ENCODE peak calls at places on chromosomes 3 and 15, in nine cellular contexts. J, A, K, M, G, Q, H, Y and I are unnamed samples. For H3K4me1 and H3K9me3, the result is how much of the 10 kb centered on the place peaks cover.

GRCh38 chr3:70980646-70981031 is 602.9 kb downstream of the FOXP1 start:
- DNase-seq in J (no peak), A (no peak), K (no peak), M (no peak), G (peak), Q (no peak), H (no peak), Y (no peak), I (no peak)

GRCh38 chr3:9779721-9780450 is 10.1 kb upstream of the CAMK1 start:
- DNase-seq in J (no peak), A (no peak), K (no peak), M (no peak), G (no peak), Q (no peak), H (no peak), Y (no peak), I (peak)

GRCh38 chr3:55701997-55702396 is 214.9 kb upstream of the WNT5A start:
- DNase-seq in J (no peak), A (no peak), K (no peak), M (no peak), G (peak), Q (no peak), H (no peak), Y (no peak), I (no peak)

GRCh38 chr3:192570757-192571156 is 156.6 kb downstream of the FGF12 start:
- DNase-seq in J (no peak), A (no peak), K (peak), M (no peak), G (peak), Q (no peak), H (no peak), Y (peak), I (no peak)

GRCh38 chr3:168220609-168221008 is 124.9 kb upstream of the GOLIM4 start:
- DNase-seq in J (no peak), A (no peak), K (no peak), M (no peak), G (peak), Q (no peak), H (no peak), Y (no peak), I (no peak)

GRCh38 chr15:46344906-46345305 is 710.1 kb downstream of the SQOR start:
- DNase-seq in J (no peak), A (no peak), K (no peak), M (no peak), G (no peak), Q (no peak), H (no peak), Y (no peak), I (no peak)

GRCh38 chr3:99767341-99767740 is 50.3 kb upstream of the CMSS1 start:
- DNase-seq in J (no peak), A (no peak), K (no peak), M (no peak), G (peak), Q (no peak), H (no peak), Y (no peak), I (no peak)

GRCh38 chr15:47750030-47750739 is 32.9 kb downstream of the SEMA6D start:
- DNase-seq in J (no peak), A (no peak), K (no peak), M (no peak), G (peak), Q (no peak), H (no peak), Y (no peak), I (no peak)

GRCh38 chr15:49235446-49236207 is 65.6 kb downstream of the GALK2 start:
- DNase-seq in J (no peak), A (peak), K (peak), M (no peak), G (peak), Q (peak), H (peak), Y (peak), I (no peak)

GRCh38 chr15:101522621-101523559 is 33.4 kb upstream of the PCSK6 start:
- DNase-seq in J (no peak), A (no peak), K (no peak), M (no peak), G (no peak), Q (no peak), H (no peak), Y (no peak), I (no peak)

GRCh38 chr15:73399163-73399562 is 30.4 kb upstream of the HCN4 start:
- DNase-seq in J (no peak), A (no peak), K (no peak), M (no peak), G (no peak), Q (no peak), H (no peak), Y (no peak), I (no peak)

GRCh38 chr3:141792495-141792894 is 29.3 kb downstream of the GRK7 start:
- DNase-seq in J (no peak), A (no peak), K (no peak), M (no peak), G (no peak), Q (no peak), H (no peak), Y (no peak), I (no peak)

GRCh38 chr3:132623646-132624045 is 26.6 kb downstream of the ACKR4 start:
- DNase-seq in J (no peak), A (no peak), K (no peak), M (no peak), G (no peak), Q (no peak), H (no peak), Y (no peak), I (no peak)

GRCh38 chr3:105904251-105904650 is 35.4 kb upstream of the CBLB start:
- DNase-seq in J (no peak), A (no peak), K (no peak), M (no peak), G (peak), Q (no peak), H (no peak), Y (no peak), I (no peak)

GRCh38 chr3:8183627-8184026 is 318.0 kb upstream of the LMCD1 start:
- DNase-seq in J (no peak), A (no peak), K (no peak), M (no peak), G (no peak), Q (no peak), H (no peak), Y (no peak), I (no peak)

GRCh38 chr3:169345662-169346331 is 317.7 kb downstream of the MECOM start:
- DNase-seq in J (no peak), A (no peak), K (no peak), M (no peak), G (no peak), Q (no peak), H (no peak), Y (no peak), I (no peak)

GRCh38 chr3:2623463-2623862 is 486.7 kb downstream of the IL5RA start:
- DNase-seq in J (no peak), A (no peak), K (no peak), M (no peak), G (no peak), Q (no peak), H (no peak), Y (no peak), I (no peak)

GRCh38 chr15:90087454-90088154 is 14.7 kb downstream of the IDH2 start:
- DNase-seq in J (no peak), A (no peak), K (no peak), M (no peak), G (no peak), Q (no peak), H (no peak), Y (no peak), I (no peak)

GRCh38 chr15:70260096-70260495 is 162.4 kb upstream of the TLE3 start:
- DNase-seq in J (no peak), A (no peak), K (no peak), M (no peak), G (no peak), Q (no peak), H (no peak), Y (no peak), I (no peak)
- H3K4me1 ChIP-seq in J (under half), A (under half), K (under half), M (under half), G (under half), Q (under half), H (under half), Y (under half), I (under half)

DNA sequence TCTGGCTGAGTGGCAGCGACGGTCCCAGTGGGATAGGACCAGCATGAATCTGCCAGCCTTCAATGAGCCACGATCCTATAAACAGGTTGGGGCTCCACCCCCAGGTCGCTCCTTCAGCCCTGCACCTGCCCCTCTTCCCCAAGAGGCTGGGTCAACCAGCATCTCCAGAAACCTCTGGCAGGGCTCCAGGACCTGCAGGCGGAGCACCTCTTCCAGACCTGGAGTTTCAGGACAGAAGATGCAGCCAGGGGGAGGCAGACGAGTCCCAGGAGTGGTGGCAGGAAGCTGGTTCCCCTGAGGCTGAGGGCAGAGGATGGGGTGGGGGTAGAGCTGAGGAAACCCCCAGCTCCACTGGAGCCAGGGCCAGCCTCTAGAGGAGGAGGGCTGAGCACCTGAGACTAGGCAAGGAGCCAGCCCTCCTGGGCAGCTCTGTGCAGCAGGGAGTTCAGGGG is at the start of gene PLA2G4D:
- DNase-seq in J (no peak), A (no peak), K (no peak), M (no peak), G (no peak), Q (no peak), H (no peak), Y (no peak), I (peak)
- TF ChIP-seq CTCF in J (no peak), A (no peak), K (no peak), M (no peak), G (no peak), Q (no peak), H (no peak), Y (no peak), I (no peak)

DNA sequence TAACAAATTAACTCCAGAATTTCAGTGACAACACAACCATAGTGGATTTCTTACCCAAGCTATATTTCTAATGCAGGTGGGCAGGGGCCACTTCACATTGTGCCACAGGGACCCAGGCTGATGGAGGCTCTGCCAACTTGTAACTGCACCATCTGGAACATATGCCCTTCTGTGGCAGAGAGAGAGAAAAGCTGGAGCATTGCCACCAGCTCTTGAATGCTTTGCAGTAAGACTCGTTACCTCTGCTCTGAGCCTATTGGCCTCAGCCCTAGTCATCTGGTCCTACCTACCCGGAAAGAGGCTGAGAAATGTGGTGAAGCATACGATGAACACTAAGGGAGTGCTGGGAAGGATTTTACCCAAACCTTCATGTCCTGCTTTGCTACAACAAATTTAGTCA is 587.0 kb downstream of the ZNF385D start:
- DNase-seq in J (no peak), A (no peak), K (no peak), M (no peak), G (no peak), Q (no peak), H (no peak), Y (no peak), I (no peak)
- H3K9me3 ChIP-seq in J (under half), A (under half), K (under half), M (under half), G (under half), Q (under half), H (under half), Y (under half), I (under half)

GRCh38 chr3:16883057-16883725 is 1.6 kb upstream of the PLCL2 start:
- DNase-seq in J (no peak), A (no peak), K (no peak), M (no peak), G (no peak), Q (peak), H (peak), Y (no peak), I (peak)
- H3K4me1 ChIP-seq in J (under half), A (under half), K (under half), M (under half), G (under half), Q (under half), H (under half), Y (under half), I (under half)

GRCh38 chr15:75203017-75203907 is 1.6 kb downstream of the C15orf39 start:
- DNase-seq in J (no peak), A (no peak), K (peak), M (no peak), G (no peak), Q (peak), H (peak), Y (no peak), I (no peak)

GRCh38 chr15:75201609-75202250 is at the start of gene C15orf39:
- DNase-seq in J (peak), A (peak), K (peak), M (no peak), G (no peak), Q (peak), H (peak), Y (peak), I (peak)

GRCh38 chr15:75203908-75204263 is 2.2 kb downstream of the C15orf39 start:
- DNase-seq in J (no peak), A (no peak), K (no peak), M (no peak), G (no peak), Q (no peak), H (no peak), Y (no peak), I (no peak)

GRCh38 chr15:75200765-75201608 is 695 bp upstream of the C15orf39 start:
- DNase-seq in J (peak), A (peak), K (peak), M (no peak), G (no peak), Q (peak), H (peak), Y (no peak), I (peak)

DNA sequence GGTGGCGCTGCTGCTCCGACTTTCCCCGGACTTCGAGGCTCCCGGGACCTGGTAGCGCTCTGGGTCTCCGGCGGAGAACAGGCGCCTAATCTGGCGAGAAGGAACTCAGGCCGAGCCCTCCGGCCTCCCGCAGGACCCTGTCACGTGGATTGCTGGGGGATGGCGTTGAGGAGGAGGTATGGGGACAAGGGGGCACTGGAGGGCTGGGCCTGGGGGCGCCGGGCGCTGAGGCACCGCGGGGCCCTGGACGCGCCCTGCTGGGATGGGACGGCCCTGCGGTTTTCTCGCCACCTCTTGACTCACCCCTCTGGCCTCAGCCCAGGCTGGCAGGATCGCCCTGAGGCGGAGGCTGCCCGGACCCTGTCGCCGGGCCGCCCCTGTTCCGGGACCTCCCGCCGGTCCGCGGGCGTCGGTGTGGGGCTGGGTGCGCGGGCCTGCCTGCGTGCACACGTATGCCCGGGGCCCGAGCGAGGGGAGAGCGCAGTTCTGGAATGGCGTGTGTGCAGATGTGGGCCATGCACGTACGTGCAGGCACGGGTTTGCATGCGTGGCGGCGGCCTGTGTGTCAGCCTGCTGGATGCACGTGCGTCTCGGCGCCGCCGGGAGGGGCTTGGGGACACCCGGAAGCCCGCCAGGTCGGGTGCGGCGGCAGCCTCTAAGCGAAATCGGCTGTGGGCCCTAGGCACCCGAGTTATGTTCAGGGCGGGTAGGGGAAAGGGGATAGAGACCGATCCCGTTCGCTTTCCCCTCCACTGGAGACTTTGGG is 752 bp downstream of the C15orf39 start:
- DNase-seq in J (peak), A (peak), K (peak), M (peak), G (peak), Q (peak), H (peak), Y (peak), I (peak)
- TF ChIP-seq CTCF in J (no peak), A (peak), K (no peak), M (peak), G (no peak), Q (peak), H (no peak), Y (peak), I (no peak)

GRCh38 chr3:177733233-177733632 is 536.0 kb upstream of the TBL1XR1 start:
- DNase-seq in J (no peak), A (no peak), K (no peak), M (no peak), G (no peak), Q (no peak), H (no peak), Y (no peak), I (no peak)

GRCh38 chr3:177731644-177732268 is 534.5 kb upstream of the TBL1XR1 start:
- DNase-seq in J (no peak), A (no peak), K (no peak), M (no peak), G (peak), Q (no peak), H (no peak), Y (no peak), I (no peak)

GRCh38 chr3:177735441-177735840 is 538.2 kb upstream of the TBL1XR1 start:
- DNase-seq in J (no peak), A (no peak), K (no peak), M (no peak), G (no peak), Q (no peak), H (no peak), Y (no peak), I (no peak)

GRCh38 chr3:177729939-177730700 is 532.8 kb upstream of the TBL1XR1 start:
- DNase-seq in J (peak), A (peak), K (peak), M (no peak), G (peak), Q (no peak), H (peak), Y (peak), I (no peak)

DNA sequence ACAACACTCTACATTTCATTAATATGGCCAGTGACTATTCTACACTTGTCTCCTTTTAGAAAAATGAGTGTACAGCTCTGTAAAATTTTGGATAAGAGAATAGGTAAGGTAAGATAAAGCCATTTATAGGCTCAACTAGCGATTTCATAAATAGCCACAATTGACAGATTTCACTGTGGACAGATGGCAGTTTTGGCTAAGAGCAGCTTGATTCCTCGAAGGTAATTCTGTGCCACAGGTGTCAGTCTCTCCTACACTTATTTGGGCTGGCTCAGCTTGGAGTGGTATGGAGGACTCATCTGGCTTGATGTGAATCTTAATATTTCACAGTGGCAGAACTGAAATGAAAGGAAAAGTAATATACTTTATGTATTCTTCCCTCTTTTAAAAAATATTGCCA is 536.7 kb upstream of the TBL1XR1 start:
- DNase-seq in J (no peak), A (no peak), K (no peak), M (no peak), G (no peak), Q (no peak), H (no peak), Y (no peak), I (no peak)
- H3K9me3 ChIP-seq in J (under half), A (under half), K (under half), M (under half), G (under half), Q (under half), H (under half), Y (under half), I (under half)

DNA sequence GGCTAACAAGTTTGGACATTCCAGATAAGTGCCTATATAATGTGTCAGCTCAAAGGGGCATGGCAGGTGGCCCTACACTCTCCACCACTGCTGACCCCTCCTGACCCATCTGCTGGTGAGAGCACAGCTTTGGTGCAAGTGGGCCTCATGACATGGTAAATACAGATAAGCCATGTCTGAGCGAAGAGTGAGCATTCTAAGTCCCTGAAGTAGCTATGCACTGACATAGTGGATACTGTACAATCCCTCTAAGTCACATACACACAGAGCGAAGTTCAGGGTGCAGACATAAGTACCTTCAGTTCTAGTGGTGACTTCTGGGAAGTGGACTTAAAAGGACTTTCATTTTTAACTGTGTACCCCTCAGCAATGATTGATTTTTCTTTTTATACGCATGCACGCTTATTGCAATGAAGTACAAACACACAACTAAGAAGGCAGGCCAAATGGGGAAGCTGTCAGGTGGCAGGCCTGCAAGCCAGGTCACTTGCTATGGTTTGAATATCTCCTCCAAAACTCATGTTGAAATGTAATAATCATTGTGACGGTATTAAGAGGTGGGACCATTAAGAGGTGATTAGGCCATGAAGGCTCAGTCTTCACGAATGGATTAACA is 41.5 kb downstream of the TBC1D2B start:
- DNase-seq in J (no peak), A (no peak), K (no peak), M (no peak), G (no peak), Q (no peak), H (no peak), Y (no peak), I (no peak)
- H3K4me1 ChIP-seq in J (under half), A (under half), K (half or more), M (under half), G (under half), Q (under half), H (under half), Y (under half), I (half or more)

GRCh38 chr15:76363251-76363650 is 26.7 kb downstream of the ISL2 start:
- DNase-seq in J (no peak), A (no peak), K (no peak), M (no peak), G (no peak), Q (no peak), H (no peak), Y (no peak), I (no peak)
- TF ChIP-seq CTCF in J (no peak), A (no peak), K (no peak), M (no peak), G (no peak), Q (no peak), H (no peak), Y (no peak), I (no peak)